ENCODE peak calls at places on chromosome 4, in ten cellular contexts. D is SIG-M5; L is stromal cell of bone marrow; V is stimulated activated CD4-positive, alpha-beta T cell treated with anti-CD3 and anti-CD28 coated beads, Interleukin-4, amount 100 ng/mL, for 4 hours; B is GM23248; A is anterior cingulate cortex; M is hypothalamus; U is nephron progenitor cell; Y is 8988T; X is fibroblast of gingiva. J is an unnamed sample.
A peak's percentile ranks its signal among the peaks of the same experiment; 100 is the strongest.

GRCh38 chr4:38368612-38369011 is 295.4 kb upstream of the KLF3 start:
- DNase-seq in D (no peak), L (no peak), V (no peak), B (peak; percentile 75), A (no peak), M (no peak), U (no peak), Y (no peak), X (no peak), J (no peak)

GRCh38 chr4:8230891-8231290 is 31.8 kb downstream of the SH3TC1 start:
- DNase-seq in D (no peak), L (no peak), V (no peak), B (no peak), A (no peak), M (no peak), U (no peak), Y (no peak), X (no peak), J (no peak)

GRCh38 chr4:16027114-16027513 is 56.7 kb downstream of the PROM1 start:
- DNase-seq in D (no peak), L (no peak), V (no peak), B (no peak), A (no peak), M (no peak), U (no peak), Y (no peak), X (no peak), J (no peak)

GRCh38 chr4:101693842-101694398 is 96.6 kb upstream of the BANK1 start:
- DNase-seq in D (no peak), L (no peak), V (no peak), B (no peak), A (no peak), M (no peak), U (no peak), Y (no peak), X (no peak), J (no peak)

GRCh38 chr4:87949961-87950360 is 25.6 kb upstream of the SPP1 start:
- DNase-seq in D (no peak), L (peak; percentile 8), V (no peak), B (peak; percentile 8), A (no peak), M (no peak), U (peak; percentile 19), Y (no peak), X (no peak), J (no peak)

GRCh38 chr4:72352746-72353145 is 216.3 kb downstream of the ADAMTS3 start:
- DNase-seq in D (no peak), L (no peak), V (no peak), B (peak; percentile 13), A (no peak), M (no peak), U (no peak), Y (no peak), X (peak; percentile 83), J (no peak)

GRCh38 chr4:139599594-139600374 is 43.8 kb upstream of the SETD7 start:
- DNase-seq in D (no peak), L (no peak), V (no peak), B (peak; percentile 77), A (no peak), M (no peak), U (no peak), Y (no peak), X (peak; percentile 48), J (no peak)

GRCh38 chr4:30903493-30903892 is 183.3 kb downstream of the PCDH7 start:
- DNase-seq in D (no peak), L (peak; percentile 14), V (no peak), B (peak; percentile 18), A (no peak), M (no peak), U (no peak), Y (no peak), X (peak; percentile 9), J (no peak)

GRCh38 chr4:2256781-2257191 is 5.1 kb downstream of the MXD4 start:
- DNase-seq in D (no peak), L (no peak), V (no peak), B (no peak), A (no peak), M (no peak), U (no peak), Y (peak; percentile 11), X (no peak), J (no peak)

GRCh38 chr4:1241466-1241935 is 7.4 kb downstream of the CTBP1 start:
- DNase-seq in D (no peak), L (no peak), V (no peak), B (no peak), A (no peak), M (no peak), U (no peak), Y (peak; percentile 27), X (no peak), J (no peak)

GRCh38 chr4:179285696-179286095 is 1843.5 kb upstream of the AGA start:
- DNase-seq in D (no peak), L (no peak), V (no peak), B (no peak), A (no peak), M (no peak), U (no peak), Y (no peak), X (no peak), J (no peak)

GRCh38 chr4:1405636-1406415 is 416 bp downstream of the NKX1-1 start:
- DNase-seq in D (no peak), L (no peak), V (no peak), B (no peak), A (no peak), M (no peak), U (no peak), Y (peak; percentile 59), X (no peak), J (no peak)

GRCh38 chr4:52244773-52245360 is 193.8 kb downstream of the SPATA18 start:
- DNase-seq in D (no peak), L (no peak), V (no peak), B (no peak), A (no peak), M (no peak), U (no peak), Y (no peak), X (no peak), J (no peak)

GRCh38 chr4:122831515-122832196 is 5.0 kb downstream of the FGF2 start:
- DNase-seq in D (no peak), L (no peak), V (no peak), B (peak; percentile 71), A (no peak), M (no peak), U (no peak), Y (no peak), X (peak; percentile 24), J (no peak)

GRCh38 chr4:5899396-5899795 is 6.5 kb upstream of the CRMP1 start:
- DNase-seq in D (no peak), L (no peak), V (no peak), B (no peak), A (no peak), M (no peak), U (no peak), Y (no peak), X (no peak), J (no peak)

GRCh38 chr4:137610960-137611359 is 78.7 kb upstream of the PCDH18 start:
- DNase-seq in D (no peak), L (no peak), V (no peak), B (peak; percentile 43), A (no peak), M (no peak), U (peak; percentile 13), Y (no peak), X (no peak), J (no peak)

GRCh38 chr4:113961322-113961698 is 18.1 kb downstream of the ARSJ start:
- DNase-seq in D (no peak), L (no peak), V (no peak), B (peak; percentile 63), A (no peak), M (no peak), U (no peak), Y (no peak), X (peak; percentile 79), J (no peak)

GRCh38 chr4:83618991-83619390 is 83.1 kb downstream of the GPAT3 start:
- DNase-seq in D (no peak), L (no peak), V (no peak), B (peak; percentile 46), A (no peak), M (no peak), U (no peak), Y (no peak), X (no peak), J (peak; percentile 2)

GRCh38 chr4:107283587-107284559 is 247.8 kb upstream of the DKK2 start:
- DNase-seq in D (no peak), L (peak; percentile 88), V (no peak), B (peak; percentile 97), A (no peak), M (no peak), U (peak; percentile 7), Y (no peak), X (peak; percentile 91), J (no peak)

GRCh38 chr4:47837582-47838294 is at the start of gene CORIN:
- DNase-seq in D (no peak), L (no peak), V (peak; percentile 26), B (peak; percentile 34), A (no peak), M (no peak), U (peak; percentile 7), Y (no peak), X (no peak), J (no peak)

GRCh38 chr4:11468901-11469300 is 40.2 kb upstream of the HS3ST1 start:
- DNase-seq in D (no peak), L (no peak), V (no peak), B (no peak), A (no peak), M (no peak), U (no peak), Y (no peak), X (no peak), J (no peak)

GRCh38 chr4:21753084-21753760 is 195.3 kb downstream of the KCNIP4 start:
- DNase-seq in D (no peak), L (no peak), V (no peak), B (peak; percentile 23), A (no peak), M (no peak), U (no peak), Y (no peak), X (no peak), J (no peak)

GRCh38 chr4:170109586-170110289 is 20.0 kb upstream of the AADAT start:
- DNase-seq in D (no peak), L (peak; percentile 70), V (no peak), B (peak; percentile 84), A (peak; percentile 26), M (no peak), U (no peak), Y (no peak), X (peak; percentile 81), J (no peak)

GRCh38 chr4:144583658-144584057 is 62.3 kb upstream of the HHIP start:
- DNase-seq in D (no peak), L (peak; percentile 76), V (no peak), B (peak; percentile 58), A (no peak), M (no peak), U (no peak), Y (no peak), X (peak; percentile 65), J (no peak)

GRCh38 chr4:53695540-53696463 is 104.5 kb upstream of the LNX1 start:
- DNase-seq in D (no peak), L (no peak), V (no peak), B (no peak), A (no peak), M (no peak), U (no peak), Y (no peak), X (no peak), J (no peak)

GRCh38 chr4:37770016-37770415 is 56.5 kb upstream of the PGM2 start:
- DNase-seq in D (no peak), L (peak; percentile 29), V (no peak), B (peak; percentile 77), A (no peak), M (no peak), U (no peak), Y (no peak), X (peak; percentile 37), J (no peak)